ENCODE peak calls at places on chromosomes 5 and 9, in seven cellular contexts. Z is HL-60; V is A549; P is H9; C is CD4-positive, alpha-beta T cell; R is neural progenitor cell; W is colonic mucosa. Y is an unnamed sample.

GRCh38 chr9:137878146-137878941 is 762 bp downstream of the CACNA1B start:
- DNase-seq in Z (no peak), V (no peak), P (peak; percentile 87), C (no peak), R (peak; percentile 96), W (no peak), Y (no peak)

GRCh38 chr9:3045153-3045552 is 201.3 kb upstream of the PUM3 start:
- DNase-seq in Z (no peak), V (no peak), P (no peak), C (no peak), R (no peak), W (no peak), Y (no peak)

GRCh38 chr5:14929293-14930065 is 57.9 kb upstream of the ANKH start:
- DNase-seq in Z (no peak), V (no peak), P (no peak), C (no peak), R (no peak), W (no peak), Y (no peak)

GRCh38 chr9:128082173-128082572 is 14.1 kb downstream of the SLC25A25 start:
- DNase-seq in Z (no peak), V (no peak), P (no peak), C (no peak), R (peak; percentile 50), W (no peak), Y (no peak)

GRCh38 chr5:139676406-139676805 is 28.3 kb downstream of the CXXC5 start:
- DNase-seq in Z (no peak), V (no peak), P (no peak), C (no peak), R (no peak), W (no peak), Y (no peak)

GRCh38 chr5:142357469-142358090 is 32.8 kb upstream of the SPRY4 start:
- DNase-seq in Z (no peak), V (no peak), P (no peak), C (no peak), R (no peak), W (no peak), Y (no peak)

GRCh38 chr9:88571417-88571816 is 36.4 kb downstream of the NXNL2 start:
- DNase-seq in Z (no peak), V (no peak), P (no peak), C (no peak), R (no peak), W (no peak), Y (no peak)

GRCh38 chr9:73753171-73753570 is 601.5 kb downstream of the ANXA1 start:
- DNase-seq in Z (no peak), V (no peak), P (no peak), C (no peak), R (no peak), W (no peak), Y (no peak)

GRCh38 chr5:1746371-1747078 is 53.1 kb downstream of the MRPL36 start:
- DNase-seq in Z (no peak), V (no peak), P (peak; percentile 23), C (no peak), R (no peak), W (no peak), Y (peak; percentile 34)

GRCh38 chr9:97845130-97845529 is 7.9 kb upstream of the FOXE1 start:
- DNase-seq in Z (no peak), V (no peak), P (no peak), C (no peak), R (no peak), W (no peak), Y (no peak)

GRCh38 chr5:39624268-39624886 is 199.6 kb upstream of the DAB2 start:
- DNase-seq in Z (no peak), V (peak; percentile 29), P (no peak), C (no peak), R (no peak), W (peak; percentile 85), Y (no peak)

GRCh38 chr5:59956130-59956773 is 62.7 kb upstream of the PDE4D start:
- DNase-seq in Z (no peak), V (no peak), P (no peak), C (no peak), R (no peak), W (no peak), Y (no peak)

GRCh38 chr9:96884443-96884842 is 30.1 kb upstream of the ZNF782 start:
- DNase-seq in Z (no peak), V (peak; percentile 45), P (no peak), C (no peak), R (no peak), W (peak; percentile 40), Y (no peak)

GRCh38 chr9:105712773-105713172 is 18.4 kb downstream of the TMEM38B start:
- DNase-seq in Z (no peak), V (no peak), P (peak; percentile 31), C (no peak), R (no peak), W (no peak), Y (no peak)

GRCh38 chr5:119190470-119190869 is 119.6 kb downstream of the DMXL1 start:
- DNase-seq in Z (no peak), V (no peak), P (no peak), C (no peak), R (no peak), W (no peak), Y (no peak)

GRCh38 chr9:124863371-124863831 is 1.5 kb downstream of the ARPC5L start:
- DNase-seq in Z (no peak), V (no peak), P (no peak), C (no peak), R (no peak), W (no peak), Y (no peak)

GRCh38 chr9:107584944-107585343 is 95.4 kb upstream of the KLF4 start:
- DNase-seq in Z (no peak), V (no peak), P (no peak), C (no peak), R (no peak), W (no peak), Y (no peak)

GRCh38 chr9:107588393-107588792 is 98.8 kb upstream of the KLF4 start:
- DNase-seq in Z (no peak), V (no peak), P (no peak), C (no peak), R (no peak), W (peak; percentile 48), Y (no peak)

GRCh38 chr9:107586493-107586892 is 96.9 kb upstream of the KLF4 start:
- DNase-seq in Z (no peak), V (no peak), P (no peak), C (no peak), R (no peak), W (no peak), Y (no peak)

GRCh38 chr9:107585465-107585864 is 95.9 kb upstream of the KLF4 start:
- DNase-seq in Z (no peak), V (no peak), P (no peak), C (no peak), R (no peak), W (no peak), Y (peak; percentile 54)

GRCh38 chr9:107587175-107587963 is 97.8 kb upstream of the KLF4 start:
- DNase-seq in Z (peak; percentile 49), V (no peak), P (no peak), C (no peak), R (no peak), W (peak; percentile 91), Y (peak; percentile 91)
- TF ChIP-seq CTCF in Z (no peak), V (no peak), P (no peak), C (no peak), R (no peak), W (no peak), Y (no peak)

GRCh38 chr9:133752739-133753446 is 14.7 kb upstream of the SARDH start:
- DNase-seq in Z (no peak), V (no peak), P (peak; percentile 4), C (no peak), R (no peak), W (no peak), Y (peak; percentile 29)
- H3K27ac ChIP-seq in Z (no peak overlapping the region), V (no peak overlapping the region), P (no peak overlapping the region), C (no peak overlapping the region), R (no peak overlapping the region), W (no peak overlapping the region), Y (no peak overlapping the region)

GRCh38 chr5:31415009-31415923 is 116.6 kb downstream of the DROSHA start:
- DNase-seq in Z (no peak), V (no peak), P (no peak), C (no peak), R (no peak), W (no peak), Y (no peak)
- TF ChIP-seq CTCF in Z (no peak), V (no peak), P (no peak), C (no peak), R (no peak), W (no peak), Y (no peak)

DNA sequence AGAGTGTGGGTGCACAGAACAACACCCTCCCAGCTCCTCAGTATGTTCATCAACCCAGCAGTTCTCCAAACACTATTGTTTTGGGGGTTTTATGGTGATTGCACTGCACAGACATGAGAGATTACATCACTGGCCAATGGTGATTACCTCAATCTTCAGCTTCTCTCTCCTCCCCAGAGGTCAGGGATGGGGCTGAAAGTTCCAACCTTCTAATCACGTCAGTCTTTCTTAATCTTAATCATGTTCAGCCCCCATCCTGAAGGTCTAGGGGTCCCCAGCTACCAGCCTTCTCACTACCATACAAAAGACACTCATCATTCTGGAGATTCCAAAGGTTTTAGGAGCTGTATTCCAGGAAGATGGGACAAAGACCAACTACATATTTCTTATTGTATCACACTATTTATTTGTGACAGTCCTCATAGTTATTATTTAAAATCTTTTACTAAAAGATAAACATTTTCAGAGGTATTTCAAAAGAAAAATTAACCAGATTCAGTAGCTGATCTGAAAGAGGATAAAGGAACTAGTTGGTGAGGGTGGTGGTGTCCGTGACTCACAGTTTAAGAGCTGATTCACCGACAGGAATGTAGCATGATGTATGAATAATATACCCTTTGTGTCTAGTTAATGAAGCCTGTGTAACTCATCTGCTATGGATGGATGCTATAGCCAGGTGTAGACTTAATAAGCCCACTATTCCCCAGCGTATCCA is 35.6 kb downstream of the RASEF start:
- DNase-seq in Z (no peak), V (peak; percentile 83), P (no peak), C (no peak), R (no peak), W (no peak), Y (no peak)
- H3K27ac ChIP-seq in Z (no peak overlapping the region), V (peak overlapping the region; percentile 86), P (no peak overlapping the region), C (no peak overlapping the region), R (no peak overlapping the region), W (no peak overlapping the region), Y (no peak overlapping the region)

DNA sequence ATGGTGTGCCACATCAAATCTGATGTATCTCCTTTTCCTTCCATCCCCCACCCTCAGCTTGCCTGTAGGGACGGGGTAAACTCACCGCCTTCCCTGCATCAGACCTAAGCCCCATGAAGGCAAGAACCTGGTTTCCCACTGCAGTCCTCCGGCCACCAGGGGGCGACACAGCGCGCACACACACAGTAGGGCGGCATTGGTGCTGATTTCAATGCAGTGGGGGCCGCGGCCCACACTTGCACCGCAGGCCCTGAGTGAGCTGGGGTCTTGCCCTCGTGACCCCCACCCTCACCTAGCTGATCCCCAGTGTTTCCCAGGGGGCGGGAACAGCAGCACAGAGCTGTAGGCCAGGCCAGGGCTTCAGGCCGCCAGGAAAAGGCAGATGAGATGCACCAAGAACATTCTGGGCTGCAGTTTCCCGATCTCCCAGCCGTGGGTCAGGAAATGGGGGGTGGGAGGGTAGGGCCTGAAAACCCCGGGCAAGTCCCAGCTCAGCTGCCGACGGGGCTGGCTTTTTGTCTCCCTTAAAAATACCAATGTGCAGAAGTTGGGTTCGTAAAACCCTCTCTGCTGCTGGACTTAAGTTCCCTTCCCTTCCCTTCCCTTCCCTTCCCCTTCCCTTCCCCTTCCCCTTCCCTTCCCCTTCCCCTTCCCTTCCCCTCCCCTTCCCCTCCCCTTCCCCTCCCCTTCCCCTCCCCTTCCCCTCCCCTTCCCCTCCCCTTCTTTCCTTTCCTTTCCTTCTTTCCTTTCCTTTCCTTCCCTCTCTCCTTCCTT is 19.5 kb downstream of the FAM163B start:
- DNase-seq in Z (no peak), V (peak; percentile 24), P (peak; percentile 83), C (peak; percentile 33), R (peak; percentile 45), W (no peak), Y (no peak)
- TF ChIP-seq CTCF in Z (no peak), V (peak; percentile 11), P (peak; percentile 95), C (peak; percentile 64), R (peak; percentile 68), W (peak; percentile 25), Y (peak; percentile 19)

GRCh38 chr5:178203670-178204204 is 596 bp upstream of the HNRNPAB start:
- DNase-seq in Z (no peak), V (no peak), P (no peak), C (no peak), R (no peak), W (no peak), Y (no peak)
- H3K27ac ChIP-seq in Z (peak overlapping the region; percentile 83), V (peak overlapping the region; percentile 94), P (no peak overlapping the region), C (peak overlapping the region; percentile 62), R (no peak overlapping the region), W (peak overlapping the region; percentile 95), Y (peak overlapping the region; percentile 99)